ENCODE peak calls at places on chromosomes 5 and 9, in ten cellular contexts. F is heart left ventricle, E is mucosa of descending colon, S is colonic mucosa, O is BJ, Q is pancreas, P is cardiac muscle cell, D is A549, W is fibroblast of the aortic adventitia, A is foreskin fibroblast. I is an unnamed sample.

GRCh38 chr5:6307304-6307703 is 71.0 kb downstream of the MED10 start:
- DNase-seq in F (no peak), E (no peak), S (no peak), O (no peak), Q (no peak), P (no peak), D (no peak), W (no peak), A (no peak), I (no peak)

GRCh38 chr5:61159070-61159469 is 3.2 kb downstream of the SMIM15 start:
- DNase-seq in F (no peak), E (no peak), S (no peak), O (no peak), Q (no peak), P (no peak), D (no peak), W (no peak), A (no peak), I (no peak)

GRCh38 chr9:32665101-32665500 is 29.6 kb upstream of the TAF1L start:
- DNase-seq in F (no peak), E (no peak), S (no peak), O (no peak), Q (no peak), P (no peak), D (no peak), W (no peak), A (no peak), I (peak; percentile 8)

GRCh38 chr9:81552571-81552970 is 136.8 kb downstream of the TLE1 start:
- DNase-seq in F (no peak), E (no peak), S (no peak), O (no peak), Q (no peak), P (no peak), D (no peak), W (no peak), A (no peak), I (no peak)

GRCh38 chr5:135343417-135343816 is 55.6 kb downstream of the MACROH2A1 start:
- DNase-seq in F (no peak), E (no peak), S (no peak), O (no peak), Q (no peak), P (no peak), D (no peak), W (no peak), A (peak; percentile 39), I (no peak)

GRCh38 chr5:154472871-154473580 is 5.0 kb downstream of the HAND1 start:
- DNase-seq in F (no peak), E (no peak), S (no peak), O (no peak), Q (peak; percentile 54), P (no peak), D (no peak), W (no peak), A (no peak), I (no peak)

GRCh38 chr5:131495536-131496399 is 139.3 kb downstream of the RAPGEF6 start:
- DNase-seq in F (no peak), E (no peak), S (no peak), O (no peak), Q (no peak), P (no peak), D (no peak), W (no peak), A (no peak), I (no peak)

GRCh38 chr9:111253742-111254437 is 76.1 kb downstream of the OR2K2 start:
- DNase-seq in F (no peak), E (no peak), S (no peak), O (no peak), Q (no peak), P (no peak), D (no peak), W (no peak), A (no peak), I (no peak)

GRCh38 chr9:131105952-131106351 is 9.6 kb downstream of the AIF1L start:
- DNase-seq in F (no peak), E (no peak), S (no peak), O (no peak), Q (no peak), P (no peak), D (no peak), W (no peak), A (no peak), I (no peak)

GRCh38 chr5:139875957-139876356 is 80.3 kb downstream of the PSD2 start:
- DNase-seq in F (no peak), E (no peak), S (no peak), O (no peak), Q (no peak), P (no peak), D (no peak), W (no peak), A (no peak), I (no peak)

GRCh38 chr9:71826289-71826688 is 58.0 kb upstream of the CEMIP2 start:
- DNase-seq in F (no peak), E (no peak), S (no peak), O (no peak), Q (no peak), P (no peak), D (no peak), W (no peak), A (no peak), I (no peak)

GRCh38 chr9:120486835-120487234 is 93.1 kb downstream of the CDK5RAP2 start:
- DNase-seq in F (no peak), E (no peak), S (no peak), O (no peak), Q (no peak), P (no peak), D (no peak), W (no peak), A (no peak), I (no peak)

GRCh38 chr9:120486347-120486746 is 93.6 kb downstream of the CDK5RAP2 start:
- DNase-seq in F (no peak), E (no peak), S (no peak), O (no peak), Q (no peak), P (no peak), D (no peak), W (no peak), A (peak; percentile 50), I (no peak)

GRCh38 chr9:120490888-120491595 is 88.9 kb downstream of the CDK5RAP2 start:
- DNase-seq in F (no peak), E (no peak), S (no peak), O (no peak), Q (no peak), P (peak; percentile 21), D (no peak), W (no peak), A (no peak), I (peak; percentile 63)
- TF ChIP-seq CTCF in F (no peak), E (no peak), S (no peak), O (no peak), Q (no peak), P (no peak), D (no peak), W (no peak), A (no peak), I (no peak)

GRCh38 chr9:124019771-124020519 is 8.4 kb downstream of the LHX2 start:
- DNase-seq in F (no peak), E (no peak), S (no peak), O (no peak), Q (no peak), P (no peak), D (no peak), W (no peak), A (no peak), I (no peak)

GRCh38 chr9:124017064-124017928 is 5.7 kb downstream of the LHX2 start:
- DNase-seq in F (peak; percentile 59), E (no peak), S (no peak), O (no peak), Q (peak; percentile 52), P (no peak), D (no peak), W (no peak), A (no peak), I (no peak)

GRCh38 chr9:124017929-124018730 is 6.6 kb downstream of the LHX2 start:
- DNase-seq in F (no peak), E (no peak), S (no peak), O (no peak), Q (no peak), P (no peak), D (no peak), W (no peak), A (no peak), I (no peak)

GRCh38 chr9:124020520-124021384 is 9.2 kb downstream of the LHX2 start:
- DNase-seq in F (no peak), E (no peak), S (no peak), O (no peak), Q (peak; percentile 40), P (no peak), D (no peak), W (no peak), A (no peak), I (no peak)

GRCh38 chr9:124018731-124019697 is 7.4 kb downstream of the LHX2 start:
- DNase-seq in F (no peak), E (no peak), S (no peak), O (no peak), Q (no peak), P (no peak), D (no peak), W (no peak), A (no peak), I (no peak)
- H3K4me3 ChIP-seq in F (peak overlapping the region; percentile 46), E (no peak overlapping the region), S (no peak overlapping the region), O (no peak overlapping the region), Q (no peak overlapping the region), P (no peak overlapping the region), D (no peak overlapping the region), W (no peak overlapping the region), A (no peak overlapping the region), I (no peak overlapping the region)

GRCh38 chr9:125125523-125125922 is 17.8 kb downstream of the SCAI start:
- DNase-seq in F (no peak), E (no peak), S (no peak), O (no peak), Q (no peak), P (no peak), D (no peak), W (no peak), A (no peak), I (no peak)

GRCh38 chr9:125121156-125121555 is 22.2 kb downstream of the SCAI start:
- DNase-seq in F (no peak), E (no peak), S (no peak), O (no peak), Q (no peak), P (no peak), D (no peak), W (no peak), A (no peak), I (no peak)

GRCh38 chr9:125119643-125120286 is 23.6 kb downstream of the SCAI start:
- DNase-seq in F (no peak), E (no peak), S (no peak), O (peak; percentile 67), Q (no peak), P (no peak), D (no peak), W (peak; percentile 31), A (peak; percentile 75), I (peak; percentile 63)
- TF ChIP-seq CTCF in F (no peak), E (no peak), S (no peak), O (peak; percentile 31), Q (no peak), P (no peak), D (no peak), W (peak; percentile 24), A (peak; percentile 29), I (peak; percentile 46)

DNA sequence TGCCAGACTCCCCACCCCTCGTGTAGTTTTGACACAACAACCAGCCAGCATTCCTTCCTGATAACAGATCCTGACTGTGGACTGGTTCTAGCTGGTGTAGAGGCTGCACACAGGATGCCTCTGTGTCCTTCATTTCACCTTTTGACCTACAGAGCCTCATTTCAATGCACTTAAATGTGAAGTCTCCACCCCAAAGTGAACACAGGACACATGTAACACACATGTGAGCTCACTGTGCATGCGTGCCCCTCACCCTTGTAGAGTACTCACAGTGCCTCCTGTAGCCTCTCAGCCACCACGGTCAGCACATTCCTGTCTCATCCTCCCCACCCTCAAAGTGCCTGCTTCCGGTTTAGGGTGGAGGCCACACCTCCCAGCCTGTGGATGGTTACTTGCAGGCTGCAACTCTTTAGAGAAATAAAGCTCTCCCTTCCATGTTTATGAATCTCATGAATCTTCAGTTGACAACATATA is 11.6 kb upstream of the NKD2 start:
- DNase-seq in F (peak; percentile 65), E (no peak), S (no peak), O (no peak), Q (no peak), P (peak; percentile 73), D (peak; percentile 36), W (peak; percentile 50), A (no peak), I (peak; percentile 79)
- H3K4me3 ChIP-seq in F (peak overlapping the region; percentile 47), E (no peak overlapping the region), S (no peak overlapping the region), O (no peak overlapping the region), Q (no peak overlapping the region), P (no peak overlapping the region), D (no peak overlapping the region), W (peak overlapping the region; percentile 17), A (no peak overlapping the region), I (peak overlapping the region; percentile 34)

I was measured in fibroblast of villous mesenchyme.